ENCODE peak calls at places on chromosomes 1 and 21, in five cellular contexts. N is astrocyte of the spinal cord, F is kidney, D is esophagus squamous epithelium, X is uterus. Z is an unnamed sample.

GRCh38 chr1:203133969-203134725 is 6.6 kb downstream of the ADORA1 start:
- DNase-seq in X (peak; percentile 54), N (no peak), D (no peak), F (no peak), Z (peak; percentile 79)

GRCh38 chr1:154347961-154348360 is 22.6 kb downstream of the ATP8B2 start:
- DNase-seq in D (no peak), N (no peak), F (no peak), X (no peak), Z (no peak)

GRCh38 chr1:21436488-21437340 is 3.2 kb upstream of the NBPF3 start:
- DNase-seq in F (peak; percentile 73), N (no peak), X (no peak), D (no peak), Z (no peak)

GRCh38 chr1:2107586-2108212 is 57.5 kb downstream of the PRKCZ start:
- DNase-seq in D (no peak), F (peak; percentile 65), N (no peak), X (no peak), Z (no peak)

GRCh38 chr1:44543064-44543815 is 131.0 kb downstream of the TMEM53 start:
- DNase-seq in N (no peak), X (no peak), D (no peak), F (no peak), Z (no peak)

GRCh38 chr1:190373705-190374336 is 103.8 kb downstream of the BRINP3 start:
- DNase-seq in X (no peak), D (no peak), F (no peak), N (peak; percentile 14), Z (peak; percentile 0)

GRCh38 chr21:14064296-14064645 is 146.5 kb downstream of the LIPI start:
- DNase-seq in D (no peak), X (no peak), F (peak; percentile 64), N (no peak), Z (no peak)

GRCh38 chr21:32094792-32095191 is 184.1 kb downstream of the MIS18A start:
- DNase-seq in D (no peak), N (no peak), X (no peak), F (no peak), Z (peak; percentile 3)

GRCh38 chr1:227919916-227920315 is 27.8 kb downstream of the WNT9A start:
- DNase-seq in D (no peak), F (peak; percentile 49), N (no peak), X (no peak), Z (no peak)

GRCh38 chr1:7534061-7534825 is 236.9 kb upstream of the VAMP3 start:
- DNase-seq in D (no peak), F (peak; percentile 78), N (no peak), X (no peak), Z (no peak)

GRCh38 chr1:21854751-21855131 is 42.7 kb downstream of the LDLRAD2 start:
- DNase-seq in N (no peak), D (no peak), X (no peak), F (no peak), Z (no peak)

GRCh38 chr1:164772635-164773034 is 213.7 kb downstream of the PBX1 start:
- DNase-seq in N (peak; percentile 91), F (no peak), X (peak; percentile 69), D (no peak), Z (peak; percentile 94)

GRCh38 chr1:119903443-119903835 is 7.1 kb upstream of the ADAM30 start:
- DNase-seq in X (no peak), N (no peak), F (no peak), D (no peak), Z (no peak)

GRCh38 chr1:241838831-241839365 is 9.1 kb upstream of the EXO1 start:
- DNase-seq in X (no peak), N (no peak), D (no peak), F (no peak), Z (no peak)

GRCh38 chr1:68745006-68745405 is 248.1 kb upstream of the DEPDC1 start:
- DNase-seq in N (peak; percentile 3), D (no peak), F (no peak), X (no peak), Z (peak; percentile 6)

GRCh38 chr1:11649624-11650330 is 4.5 kb downstream of the FBXO2 start:
- DNase-seq in D (no peak), F (peak; percentile 59), X (no peak), N (no peak), Z (no peak)

GRCh38 chr21:26148834-26149354 is 21.7 kb downstream of the APP start:
- DNase-seq in F (no peak), D (no peak), X (no peak), N (peak; percentile 51), Z (no peak)

GRCh38 chr1:214466759-214467585 is 84.4 kb downstream of the PTPN14 start:
- DNase-seq in X (no peak), D (no peak), F (no peak), N (no peak), Z (no peak)

GRCh38 chr1:68173283-68174172 is 58.8 kb downstream of the WLS start:
- DNase-seq in X (no peak), N (peak; percentile 81), F (no peak), D (no peak), Z (no peak)

GRCh38 chr1:22529901-22530621 is 33.2 kb upstream of the EPHA8 start:
- DNase-seq in X (peak; percentile 89), N (no peak), D (no peak), F (no peak), Z (no peak)

GRCh38 chr1:245762396-245762910 is 607.7 kb downstream of the KIF26B start:
- DNase-seq in D (no peak), N (no peak), F (no peak), X (no peak), Z (no peak)

GRCh38 chr1:27684176-27684575 is 12.2 kb upstream of the IFI6 start:
- DNase-seq in F (no peak), X (no peak), D (no peak), N (no peak), Z (no peak)

GRCh38 chr1:167441222-167441621 is 77.1 kb downstream of the CD247 start:
- DNase-seq in X (no peak), N (no peak), F (no peak), D (no peak), Z (no peak)

GRCh38 chr21:43597052-43597451 is 62.2 kb downstream of the HSF2BP start:
- DNase-seq in N (peak; percentile 85), F (no peak), X (no peak), D (no peak), Z (peak; percentile 83)

GRCh38 chr1:147892216-147892615 is 10.4 kb upstream of the GJA8 start:
- DNase-seq in X (no peak), F (no peak), D (no peak), N (no peak), Z (no peak)

GRCh38 chr1:152906023-152906565 is 2.3 kb upstream of the IVL start:
- DNase-seq in X (no peak), F (no peak), N (peak; percentile 53), D (no peak), Z (no peak)

GRCh38 chr1:173269490-173270230 is 62.5 kb upstream of the TNFSF4 start:
- DNase-seq in F (no peak), D (no peak), X (no peak), N (peak; percentile 86), Z (peak; percentile 90)

GRCh38 chr1:167563579-167564246 is 10.2 kb upstream of the CREG1 start:
- DNase-seq in N (no peak), D (no peak), X (no peak), F (no peak), Z (no peak)

GRCh38 chr21:34874689-34875513 is 174.2 kb downstream of the RUNX1 start:
- DNase-seq in F (no peak), N (no peak), X (no peak), D (no peak), Z (no peak)

GRCh38 chr1:206979379-206980043 is 9.3 kb upstream of the FCAMR start:
- DNase-seq in X (no peak), D (no peak), N (peak; percentile 15), F (no peak), Z (peak; percentile 24)

GRCh38 chr1:170296642-170297041 is 150.9 kb downstream of the NTMT2 start:
- DNase-seq in F (no peak), X (no peak), N (no peak), D (no peak), Z (peak; percentile 23)

DNA sequence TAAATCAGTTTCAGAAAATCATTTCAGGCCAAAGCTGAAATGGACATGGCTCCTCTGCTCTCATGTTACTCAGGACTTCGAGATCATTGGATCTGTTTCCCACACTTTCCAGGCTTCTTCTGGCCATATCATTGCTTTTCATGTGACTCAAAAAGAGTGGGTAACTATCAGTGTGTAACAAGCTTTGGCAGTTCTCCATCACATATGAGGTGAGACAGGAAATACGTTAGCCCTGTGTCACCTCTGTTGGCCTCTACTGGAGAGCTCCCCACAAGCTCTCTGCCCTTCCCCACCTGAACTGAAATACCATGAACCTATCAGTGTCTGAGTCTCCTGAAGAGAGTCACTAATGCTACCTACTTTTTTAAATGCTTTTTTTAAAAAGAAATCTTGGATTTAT is 128.2 kb downstream of the LBR start:
- DNase-seq in D (no peak), N (peak; percentile 3), X (no peak), F (no peak), Z (no peak)
- TF ChIP-seq CTCF in D (no peak), N (no peak), X (no peak), F (no peak), Z (no peak)

GRCh38 chr1:171788696-171789095 is 7.2 kb downstream of the METTL13 start:
- DNase-seq in N (peak; percentile 77), F (no peak), D (no peak), X (no peak), Z (peak; percentile 58)
- H3K4me3 ChIP-seq in N (no peak overlapping the region), F (no peak overlapping the region), D (no peak overlapping the region), X (no peak overlapping the region), Z (no peak overlapping the region)

DNA sequence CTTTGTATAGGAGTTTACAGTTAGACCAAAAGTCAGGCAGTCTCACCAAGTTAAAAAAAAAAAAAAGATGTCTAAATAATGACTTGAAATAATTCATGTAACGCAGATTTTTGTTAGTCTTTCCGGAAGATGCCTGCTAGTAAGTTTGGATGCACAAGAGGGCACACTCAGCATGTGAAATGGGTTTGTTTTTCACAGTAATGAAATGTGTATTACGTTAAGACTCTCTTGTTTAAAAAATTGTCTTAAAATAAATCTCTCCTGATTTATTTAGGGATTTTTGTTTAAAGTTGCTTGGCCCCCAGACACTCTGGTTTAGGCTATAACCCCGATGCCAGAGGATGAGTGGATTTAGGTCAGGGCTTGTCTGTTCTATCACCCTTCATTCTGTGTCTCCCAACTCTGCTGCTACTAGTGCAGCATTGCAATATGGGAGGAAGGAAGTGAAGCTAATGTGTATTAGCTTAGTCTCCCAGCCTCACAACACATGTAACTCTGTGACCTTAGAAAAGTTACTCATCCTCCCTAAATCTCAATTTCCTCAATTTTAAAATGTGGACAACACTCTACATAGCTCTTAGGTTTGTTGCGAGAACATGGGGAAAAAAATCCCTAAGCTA is 25.7 kb downstream of the CTH start:
- DNase-seq in X (peak; percentile 35), D (no peak), F (no peak), N (peak; percentile 35), Z (peak; percentile 66)
- TF ChIP-seq CTCF in X (peak; percentile 58), D (no peak), F (no peak), N (peak; percentile 42), Z (peak; percentile 55)

GRCh38 chr1:181936768-181937581 is 124.5 kb downstream of the ZNF648 start:
- DNase-seq in D (no peak), F (no peak), N (no peak), X (no peak), Z (no peak)
- H3K4me3 ChIP-seq in D (no peak overlapping the region), F (peak overlapping the region; percentile 43), N (no peak overlapping the region), X (no peak overlapping the region), Z (no peak overlapping the region)

GRCh38 chr1:182580736-182581135 is 8.3 kb downstream of the RNASEL start:
- DNase-seq in F (no peak), X (no peak), D (no peak), N (no peak), Z (no peak)
- TF ChIP-seq CTCF in F (no peak), X (no peak), D (no peak), N (no peak), Z (no peak)